ENCODE peak calls at places on chromosomes 3 and 15, in four cellular contexts. F, A, S and P are unnamed samples.

GRCh38 chr3:50687127-50687751 is 12.5 kb downstream of the DOCK3 start:
- DNase-seq in F (no peak), A (no peak), S (no peak), P (no peak)

GRCh38 chr3:169091196-169091595 is 572.3 kb downstream of the MECOM start:
- DNase-seq in F (no peak), A (no peak), S (no peak), P (no peak)

GRCh38 chr15:29668120-29668602 is 154.1 kb downstream of the TJP1 start:
- DNase-seq in F (peak), A (peak), S (peak), P (peak)

GRCh38 chr3:147407107-147407494 is 758 bp upstream of the ZIC4 start:
- DNase-seq in F (no peak), A (no peak), S (no peak), P (no peak)

GRCh38 chr15:68268405-68268804 is 9.1 kb upstream of the FEM1B start:
- DNase-seq in F (no peak), A (no peak), S (no peak), P (no peak)

GRCh38 chr15:64773606-64774555 is 1.5 kb downstream of the RBPMS2 start:
- DNase-seq in F (no peak), A (no peak), S (no peak), P (no peak)

GRCh38 chr3:133663569-133664313 is 2.0 kb upstream of the TOPBP1 start:
- DNase-seq in F (peak), A (peak), S (no peak), P (peak)

GRCh38 chr3:17144665-17144993 is 259.9 kb downstream of the PLCL2 start:
- DNase-seq in F (no peak), A (no peak), S (no peak), P (no peak)

GRCh38 chr15:81184188-81184587 is 12.5 kb upstream of the IL16 start:
- DNase-seq in F (no peak), A (no peak), S (no peak), P (no peak)

GRCh38 chr3:71173421-71173975 is 410.0 kb downstream of the FOXP1 start:
- DNase-seq in F (no peak), A (no peak), S (no peak), P (no peak)

GRCh38 chr3:165643433-165643824 is 193.8 kb downstream of the BCHE start:
- DNase-seq in F (no peak), A (no peak), S (no peak), P (no peak)

GRCh38 chr15:69718916-69719315 is 266.3 kb downstream of the RPLP1 start:
- DNase-seq in F (no peak), A (no peak), S (no peak), P (no peak)

GRCh38 chr15:67039349-67040075 is 25.9 kb upstream of the SMAD3 start:
- DNase-seq in F (no peak), A (peak), S (no peak), P (no peak)

GRCh38 chr15:76184640-76185020 is 124.8 kb downstream of the TMEM266 start:
- DNase-seq in F (no peak), A (no peak), S (no peak), P (no peak)

GRCh38 chr3:152295834-152296233 is 27.1 kb downstream of the MBNL1 start:
- DNase-seq in F (no peak), A (no peak), S (no peak), P (no peak)

GRCh38 chr3:121748638-121749275 is 784 bp downstream of the GOLGB1 start:
- DNase-seq in F (peak), A (peak), S (no peak), P (peak)

GRCh38 chr15:77015651-77016320 is 20.9 kb downstream of the PSTPIP1 start:
- DNase-seq in F (no peak), A (no peak), S (no peak), P (no peak)

GRCh38 chr3:86333636-86334035 is 657.3 kb downstream of the VGLL3 start:
- DNase-seq in F (no peak), A (no peak), S (no peak), P (no peak)

GRCh38 chr3:76138921-76139320 is 353.6 kb upstream of the ZNF717 start:
- DNase-seq in F (no peak), A (no peak), S (no peak), P (no peak)

GRCh38 chr3:37536033-37536432 is 325.6 kb upstream of the CTDSPL start:
- DNase-seq in F (no peak), A (no peak), S (no peak), P (no peak)

GRCh38 chr3:37906734-37907282 is 45.1 kb downstream of the CTDSPL start:
- DNase-seq in F (no peak), A (no peak), S (peak), P (peak)

GRCh38 chr15:40096094-40096876 is 12.4 kb downstream of the BMF start:
- DNase-seq in F (no peak), A (no peak), S (peak), P (no peak)

GRCh38 chr3:183491923-183492848 is 63.3 kb downstream of the KLHL6 start:
- DNase-seq in F (no peak), A (no peak), S (no peak), P (no peak)

GRCh38 chr3:60650171-60650570 is 601.1 kb downstream of the FHIT start:
- DNase-seq in F (no peak), A (no peak), S (no peak), P (no peak)

GRCh38 chr15:94231728-94232086 is 346 bp downstream of the MCTP2 start:
- DNase-seq in F (no peak), A (no peak), S (no peak), P (peak)

GRCh38 chr3:44058022-44058867 is 183.4 kb upstream of the TOPAZ1 start:
- DNase-seq in F (no peak), A (no peak), S (peak), P (no peak)

GRCh38 chr3:195532858-195533257 is 10.3 kb downstream of the PPP1R2 start:
- DNase-seq in F (no peak), A (no peak), S (no peak), P (no peak)

GRCh38 chr3:48433472-48434118 is 3.7 kb upstream of the PLXNB1 start:
- DNase-seq in F (no peak), A (no peak), S (no peak), P (peak)

GRCh38 chr3:70982700-70983140 is 600.8 kb downstream of the FOXP1 start:
- DNase-seq in F (peak), A (no peak), S (peak), P (no peak)

GRCh38 chr3:16828815-16829214 is 55.9 kb upstream of the PLCL2 start:
- DNase-seq in F (peak), A (peak), S (no peak), P (no peak)

GRCh38 chr3:126834596-126835471 is 130.8 kb downstream of the CHCHD6 start:
- DNase-seq in F (no peak), A (no peak), S (no peak), P (no peak)

GRCh38 chr3:123068227-123069020 is 1.6 kb downstream of the PDIA5 start:
- DNase-seq in F (peak), A (peak), S (no peak), P (peak)

GRCh38 chr3:44208086-44208485 is 33.6 kb upstream of the TOPAZ1 start:
- DNase-seq in F (no peak), A (no peak), S (no peak), P (no peak)

GRCh38 chr15:37483779-37484178 is 383.4 kb upstream of the MEIS2 start:
- DNase-seq in F (no peak), A (no peak), S (no peak), P (no peak)

GRCh38 chr3:37921025-37921424 is 59.3 kb downstream of the CTDSPL start:
- DNase-seq in F (no peak), A (no peak), S (no peak), P (no peak)

GRCh38 chr3:57006048-57006709 is 54.3 kb upstream of the SPATA12 start:
- DNase-seq in F (no peak), A (no peak), S (no peak), P (no peak)

DNA sequence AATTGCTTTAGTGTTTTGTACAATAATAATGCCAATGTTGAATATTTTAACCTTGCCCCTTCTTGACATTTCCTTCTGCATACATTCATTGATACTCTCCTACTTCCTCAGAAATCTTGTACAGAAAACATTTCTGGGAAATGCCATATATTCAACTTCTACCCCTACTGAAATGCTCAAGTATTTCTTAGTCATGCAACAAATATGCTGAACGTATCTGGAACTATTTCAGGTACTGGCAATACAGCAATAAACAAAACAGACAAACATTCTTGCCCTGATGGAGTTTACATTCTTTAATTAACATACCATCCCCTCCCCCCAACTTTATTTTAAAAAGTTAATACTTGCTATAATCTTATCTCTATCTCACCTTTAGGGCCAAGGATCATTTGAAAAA is 147.2 kb downstream of the STAG1 start:
- DNase-seq in F (no peak), A (no peak), S (no peak), P (no peak)
- TF ChIP-seq BHLHE40 in F (no peak), A (no peak), S (no peak), P (no peak)

DNA sequence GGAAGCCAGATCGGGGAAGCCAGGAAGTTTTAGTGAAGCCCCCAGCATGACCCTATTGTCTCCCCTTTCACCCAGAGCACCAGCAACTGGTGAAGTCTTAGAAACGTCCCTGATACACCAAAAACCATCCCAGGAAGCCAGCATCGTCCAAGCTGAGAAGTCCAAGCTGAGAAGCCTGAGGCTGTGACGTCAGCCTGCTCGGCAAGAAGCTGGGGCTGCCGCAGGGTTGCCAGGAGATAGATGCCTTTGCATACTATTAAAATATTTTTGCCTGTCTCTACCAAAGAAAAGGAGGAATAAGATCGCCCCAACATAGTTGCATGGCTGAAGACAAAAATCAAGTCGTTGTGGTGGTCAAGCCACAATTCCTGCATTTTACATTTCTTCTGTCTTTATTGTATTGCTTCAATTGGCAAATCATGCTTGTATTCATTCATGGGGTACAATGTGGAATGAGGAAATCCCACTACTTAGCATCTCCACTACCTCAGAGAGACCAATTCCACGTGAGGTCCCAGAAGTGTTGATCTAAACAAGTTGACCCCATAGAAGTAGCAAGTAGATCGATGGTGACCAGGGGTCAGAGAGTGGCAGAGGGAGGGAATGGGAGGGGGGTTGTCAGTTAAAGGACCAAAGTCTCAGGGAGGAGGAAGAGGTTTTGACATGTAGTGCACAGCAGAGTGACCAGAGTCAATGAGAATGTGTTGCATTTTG is 19.6 kb upstream of the EMC3 start:
- DNase-seq in F (no peak), A (no peak), S (no peak), P (peak)
- TF ChIP-seq TARDBP in F (no peak), A (no peak), S (no peak), P (peak)

GRCh38 chr15:90946538-90946937 is 8.1 kb upstream of the RCCD1 start:
- DNase-seq in F (no peak), A (no peak), S (no peak), P (no peak)

GRCh38 chr15:90948506-90948905 is 6.2 kb upstream of the RCCD1 start:
- DNase-seq in F (no peak), A (no peak), S (no peak), P (no peak)

GRCh38 chr15:90949979-90950675 is 4.6 kb upstream of the RCCD1 start:
- DNase-seq in F (no peak), A (no peak), S (no peak), P (no peak)

GRCh38 chr15:90947577-90948357 is 6.9 kb upstream of the RCCD1 start:
- DNase-seq in F (no peak), A (no peak), S (no peak), P (no peak)

DNA sequence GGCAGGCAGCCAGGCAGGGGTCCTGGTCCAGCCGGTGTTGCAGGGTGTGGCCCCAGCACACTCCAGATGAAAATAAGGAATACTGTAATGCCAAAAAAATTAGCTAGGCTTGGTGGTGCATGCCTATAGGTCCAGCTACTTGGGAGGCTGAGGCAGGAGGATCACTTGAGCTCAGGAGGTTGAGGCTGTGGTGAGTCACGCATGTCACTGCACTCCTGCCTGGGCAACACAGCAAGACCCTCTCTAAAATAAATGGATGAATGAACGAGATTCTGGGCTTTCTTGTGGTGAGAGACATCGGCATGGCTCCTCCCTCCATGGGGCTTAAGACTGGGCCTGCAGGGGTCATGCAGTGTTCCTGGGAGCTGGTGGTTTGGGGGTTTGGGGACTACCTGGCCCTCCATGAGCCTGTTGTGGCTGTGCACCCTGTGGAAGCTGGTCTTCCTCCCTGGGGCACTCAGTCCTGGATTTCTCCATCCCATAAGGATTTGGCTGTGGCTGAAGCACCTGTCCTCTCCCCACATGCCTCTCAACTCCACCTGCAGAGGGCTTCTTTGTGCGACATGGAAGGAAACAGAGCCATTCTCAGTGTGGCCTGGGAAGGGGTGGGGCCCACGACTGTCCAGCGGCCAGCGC is 7.6 kb upstream of the RCCD1 start:
- DNase-seq in F (no peak), A (peak), S (no peak), P (no peak)
- TF ChIP-seq BHLHE40 in F (no peak), A (no peak), S (no peak), P (no peak)

DNA sequence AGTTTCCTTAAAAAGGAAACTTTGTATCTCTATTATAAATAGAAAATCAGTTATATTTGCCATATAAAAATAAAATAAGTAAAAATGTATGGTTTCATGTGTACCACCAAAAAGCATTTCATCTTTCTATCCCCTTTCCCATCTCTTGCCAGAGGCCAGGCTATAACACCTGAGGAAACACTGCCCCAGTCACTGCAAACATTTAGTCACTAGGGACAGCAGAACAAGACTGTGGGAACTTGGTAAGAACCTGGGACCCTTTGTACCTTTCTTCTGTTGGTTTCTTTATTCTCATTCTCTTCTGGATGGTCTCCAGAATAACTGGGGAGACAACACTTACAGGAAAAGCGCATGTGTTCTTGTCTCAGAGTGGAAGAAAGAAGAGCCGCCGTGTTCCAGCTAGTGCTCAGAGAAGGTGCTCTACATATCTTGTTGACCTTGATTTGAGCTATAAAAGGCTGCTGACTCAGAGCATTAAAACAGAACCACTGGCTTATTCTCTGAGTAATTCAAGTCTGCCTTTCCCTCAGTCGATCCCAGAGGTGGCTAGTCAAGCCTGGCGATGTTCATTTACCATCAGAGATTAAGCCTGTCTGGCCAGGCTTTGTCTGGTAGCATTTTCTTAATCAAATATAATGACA is 361.6 kb downstream of the RBMS3 start:
- DNase-seq in F (peak), A (no peak), S (no peak), P (no peak)
- TF ChIP-seq TARDBP in F (no peak), A (no peak), S (no peak), P (no peak)

GRCh38 chr3:32105291-32106131 is 909 bp upstream of the GPD1L start:
- DNase-seq in F (no peak), A (no peak), S (no peak), P (no peak)
- TF ChIP-seq BHLHE40 in F (no peak), A (no peak), S (no peak), P (no peak)

DNA sequence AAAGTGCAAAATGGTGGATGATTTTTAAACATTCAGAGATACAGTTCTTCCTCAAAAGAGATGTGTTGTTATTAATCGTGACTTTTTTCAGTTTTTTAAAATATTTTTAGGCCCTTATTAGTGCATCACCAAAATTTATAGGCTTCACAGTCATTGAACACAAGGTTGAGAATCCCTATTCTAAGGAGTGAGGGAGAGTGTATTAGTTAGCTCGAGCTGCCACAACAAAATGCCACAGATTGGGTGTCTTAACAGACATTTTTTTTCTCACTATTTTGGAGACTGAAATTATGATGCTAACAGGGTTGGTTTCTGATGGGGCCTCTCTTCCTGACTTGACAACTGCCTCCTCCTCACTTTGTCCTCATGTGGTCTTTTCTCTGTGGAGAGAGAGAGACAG is 145.9 kb upstream of the TPRG1 start:
- DNase-seq in F (no peak), A (no peak), S (no peak), P (no peak)
- TF ChIP-seq TARDBP in F (no peak), A (no peak), S (no peak), P (no peak)

GRCh38 chr15:59199775-59200465 is 6.7 kb upstream of the LDHAL6B start:
- DNase-seq in F (peak), A (no peak), S (no peak), P (no peak)
- TF ChIP-seq BHLHE40 in F (no peak), A (no peak), S (no peak), P (no peak)

DNA sequence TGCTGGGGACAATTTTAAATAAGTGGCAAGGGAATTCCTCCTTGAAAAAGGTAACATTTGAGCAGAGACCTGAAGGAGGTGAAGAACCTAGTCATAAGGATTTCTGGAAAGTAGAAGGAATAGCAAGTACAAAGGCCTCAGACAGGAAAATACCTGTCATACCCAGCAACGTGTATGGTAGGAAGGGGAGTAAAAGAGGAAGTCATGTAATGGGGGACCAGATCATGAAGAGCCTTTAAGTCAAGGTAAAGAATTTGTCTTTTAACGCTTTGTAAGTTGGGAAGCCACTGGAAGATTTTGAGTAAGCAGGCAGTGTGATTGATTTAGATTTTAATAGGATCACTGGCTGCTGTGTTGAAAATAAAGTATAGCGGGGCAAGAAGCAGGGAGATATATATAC is 43.4 kb upstream of the FAH start:
- DNase-seq in F (no peak), A (no peak), S (no peak), P (no peak)
- TF ChIP-seq TARDBP in F (no peak), A (no peak), S (no peak), P (no peak)

DNA sequence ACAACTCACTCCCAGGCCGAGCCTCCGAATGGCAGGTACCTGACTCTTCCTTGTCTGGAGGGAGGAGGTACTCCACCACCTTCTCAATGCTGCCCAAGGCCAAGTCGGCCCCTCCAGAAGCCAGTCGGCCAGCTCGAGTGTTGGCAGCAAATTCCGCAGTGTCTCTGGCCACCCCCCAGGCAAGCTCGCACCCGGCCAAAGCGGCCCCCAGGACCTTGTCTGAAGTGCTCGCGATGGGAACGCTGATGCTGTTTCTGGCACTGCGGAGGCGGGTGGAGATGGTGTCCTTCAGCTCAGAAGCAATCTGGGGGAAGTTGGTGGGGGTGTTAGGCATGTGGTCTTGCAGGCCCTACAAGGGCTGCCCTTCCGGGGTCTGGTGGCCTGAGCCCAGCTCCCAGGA is 9.2 kb downstream of the PLIN1 start:
- DNase-seq in F (no peak), A (no peak), S (no peak), P (no peak)
- TF ChIP-seq BHLHE40 in F (no peak), A (no peak), S (no peak), P (no peak)